ENCODE peak calls at places on chromosomes 11 and 22, in four cellular contexts. One of them, this sample, is unnamed.

GRCh38 chr11:118155781-118156530 is 3.3 kb upstream of the SCN4B start:
- DNase-seq in HepG2: no peak
- DNase-seq in Panc1: no peak
- DNase-seq in K562: no peak
- DNase-seq in this sample: no peak

GRCh38 chr11:69449320-69450063 is 32.0 kb upstream of the LINC01488 start:
- DNase-seq in Panc1: no peak
- DNase-seq in K562: peak
- DNase-seq in HepG2: peak
- DNase-seq in this sample: no peak

GRCh38 chr11:112748713-112749481 is 212.3 kb upstream of the NCAM1 start:
- DNase-seq in K562: no peak
- DNase-seq in Panc1: no peak
- DNase-seq in HepG2: no peak
- DNase-seq in this sample: no peak

GRCh38 chr11:3178349-3178748 is 13.2 kb upstream of the OSBPL5 start:
- DNase-seq in Panc1: no peak
- DNase-seq in HepG2: no peak
- DNase-seq in K562: no peak
- DNase-seq in this sample: no peak

GRCh38 chr11:71936825-71937224 is 8.0 kb downstream of the RNF121 start:
- DNase-seq in K562: no peak
- DNase-seq in HepG2: no peak
- DNase-seq in Panc1: no peak
- DNase-seq in this sample: peak

GRCh38 chr11:125489166-125489565 is 6.9 kb downstream of the FEZ1 start:
- DNase-seq in K562: no peak
- DNase-seq in Panc1: no peak
- DNase-seq in HepG2: no peak
- DNase-seq in this sample: no peak

GRCh38 chr22:39814899-39815298 is 78.7 kb downstream of the ENTHD1 start:
- DNase-seq in HepG2: no peak
- DNase-seq in K562: no peak
- DNase-seq in Panc1: no peak
- DNase-seq in this sample: no peak

GRCh38 chr11:120565436-120566155 is 54.0 kb downstream of the GRIK4 start:
- DNase-seq in Panc1: no peak
- DNase-seq in K562: no peak
- DNase-seq in HepG2: no peak
- DNase-seq in this sample: no peak

GRCh38 chr11:33515347-33515746 is 185.3 kb downstream of the C11orf91 start:
- DNase-seq in Panc1: no peak
- DNase-seq in K562: no peak
- DNase-seq in HepG2: no peak
- DNase-seq in this sample: no peak

GRCh38 chr11:88206746-88207145 is 31.5 kb upstream of the RAB38 start:
- DNase-seq in HepG2: no peak
- DNase-seq in Panc1: no peak
- DNase-seq in K562: no peak
- DNase-seq in this sample: no peak

GRCh38 chr22:46051646-46052045 is 74.7 kb upstream of the WNT7B start:
- DNase-seq in K562: no peak
- DNase-seq in Panc1: no peak
- DNase-seq in HepG2: no peak
- DNase-seq in this sample: no peak

GRCh38 chr11:75802913-75803820 is 11.8 kb upstream of the UVRAG start:
- DNase-seq in HepG2: peak
- DNase-seq in Panc1: peak
- DNase-seq in K562: peak
- DNase-seq in this sample: peak

GRCh38 chr11:87819141-87819540 is 356.1 kb downstream of the RAB38 start:
- DNase-seq in HepG2: no peak
- DNase-seq in K562: no peak
- DNase-seq in Panc1: no peak
- DNase-seq in this sample: no peak

GRCh38 chr11:111066861-111067260 is 178.7 kb upstream of the POU2AF2 start:
- DNase-seq in K562: no peak
- DNase-seq in Panc1: no peak
- DNase-seq in HepG2: no peak
- DNase-seq in this sample: no peak

GRCh38 chr22:45077286-45077685 is 67.5 kb upstream of the PHF21B start:
- DNase-seq in HepG2: no peak
- DNase-seq in K562: no peak
- DNase-seq in Panc1: no peak
- DNase-seq in this sample: no peak

GRCh38 chr11:58832246-58832645 is 12.3 kb downstream of the GLYATL2 start:
- DNase-seq in K562: no peak
- DNase-seq in Panc1: no peak
- DNase-seq in HepG2: no peak
- DNase-seq in this sample: no peak

GRCh38 chr22:43890901-43891331 is 897 bp downstream of the PNPLA5 start:
- DNase-seq in Panc1: no peak
- DNase-seq in K562: no peak
- DNase-seq in HepG2: no peak
- DNase-seq in this sample: no peak

GRCh38 chr11:15852179-15852578 is 504.2 kb downstream of the SOX6 start:
- DNase-seq in HepG2: peak
- DNase-seq in Panc1: no peak
- DNase-seq in K562: peak
- DNase-seq in this sample: peak

GRCh38 chr11:6027501-6027900 is 3.1 kb downstream of the OR56A1 start:
- DNase-seq in HepG2: no peak
- DNase-seq in K562: no peak
- DNase-seq in Panc1: no peak
- DNase-seq in this sample: no peak

GRCh38 chr11:6030658-6031057 is at the start of gene OR56A1:
- DNase-seq in Panc1: no peak
- DNase-seq in HepG2: no peak
- DNase-seq in K562: no peak
- DNase-seq in this sample: no peak
- TF ChIP-seq TCF7L2 in Panc1: no peak
- TF ChIP-seq TCF7L2 in HepG2: no peak
- TF ChIP-seq TCF7L2 in K562: no peak
- TF ChIP-seq TCF7L2 in this sample: no peak

DNA sequence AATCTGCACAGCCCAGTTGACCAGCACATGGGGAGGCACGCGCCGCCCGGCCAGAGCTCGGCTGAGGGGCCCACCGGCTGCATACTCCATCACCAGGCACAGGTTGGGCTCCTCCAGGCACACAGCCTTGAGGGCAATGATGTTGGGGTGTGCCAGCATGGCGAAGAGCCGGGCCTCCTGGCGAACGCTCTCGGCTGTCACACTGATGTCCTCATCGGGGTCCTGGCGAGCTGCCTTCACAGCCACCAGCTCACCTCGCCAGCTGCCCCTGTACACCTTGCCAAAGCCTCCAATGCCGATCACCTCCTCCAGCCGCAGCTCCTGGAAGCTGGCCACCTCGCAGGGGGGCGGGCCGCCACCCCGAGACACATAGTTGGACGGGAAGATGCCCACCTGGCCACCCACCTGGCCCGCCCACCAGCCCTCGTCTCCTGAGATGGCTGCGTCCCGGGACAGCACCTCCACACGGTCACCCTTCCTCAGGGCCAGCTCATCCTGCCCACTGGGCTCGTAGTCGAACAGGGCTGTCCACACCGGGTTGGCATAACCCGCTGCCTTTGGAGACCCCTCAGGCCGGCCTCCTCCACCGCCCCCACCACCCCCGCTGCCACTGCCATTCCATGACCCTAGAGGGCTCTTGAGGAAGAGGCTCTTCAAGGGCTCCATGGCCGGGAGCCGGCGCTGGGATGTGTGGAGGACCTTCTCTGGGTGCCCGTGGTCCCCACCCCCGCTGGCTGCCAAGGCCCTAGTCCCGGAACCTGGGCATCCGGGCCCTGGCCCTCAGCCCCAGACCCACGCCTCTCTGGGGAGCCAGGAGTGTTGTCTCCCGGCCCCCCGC is 711 bp downstream of the MAP3K11 start:
- DNase-seq in Panc1: no peak
- DNase-seq in HepG2: no peak
- DNase-seq in K562: no peak
- DNase-seq in this sample: no peak
- TF ChIP-seq TCF7L2 in Panc1: no peak
- TF ChIP-seq TCF7L2 in HepG2: no peak
- TF ChIP-seq TCF7L2 in K562: no peak
- TF ChIP-seq TCF7L2 in this sample: no peak

DNA sequence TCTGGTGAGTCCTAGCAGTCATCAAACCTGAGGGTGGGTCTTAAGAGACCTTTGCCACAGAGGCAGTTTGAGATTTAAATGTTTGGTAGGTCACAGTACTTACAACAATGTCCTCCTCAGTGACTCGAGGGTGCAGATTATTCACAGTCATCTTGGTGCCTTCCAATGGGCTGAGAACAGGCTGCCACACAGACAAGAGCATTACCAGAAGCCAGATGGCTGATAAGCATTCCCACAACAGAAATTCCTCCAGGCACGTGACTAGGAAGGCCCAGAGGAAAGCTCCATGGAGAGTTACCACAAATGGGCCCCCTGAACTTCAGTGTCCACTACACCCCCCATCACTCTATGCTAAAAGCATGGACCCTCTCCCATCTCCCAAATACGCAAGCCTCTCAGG is 19.2 kb downstream of the POLDIP3 start:
- DNase-seq in Panc1: no peak
- DNase-seq in K562: no peak
- DNase-seq in HepG2: no peak
- DNase-seq in this sample: no peak
- TF ChIP-seq TCF7L2 in Panc1: no peak
- TF ChIP-seq TCF7L2 in K562: no peak
- TF ChIP-seq TCF7L2 in HepG2: no peak
- TF ChIP-seq TCF7L2 in this sample: no peak

GRCh38 chr11:1750840-1751520 is 585 bp upstream of the IFITM10 start:
- DNase-seq in Panc1: no peak
- DNase-seq in K562: no peak
- DNase-seq in HepG2: no peak
- DNase-seq in this sample: no peak
- TF ChIP-seq TCF7L2 in Panc1: no peak
- TF ChIP-seq TCF7L2 in K562: no peak
- TF ChIP-seq TCF7L2 in HepG2: no peak
- TF ChIP-seq TCF7L2 in this sample: no peak

GRCh38 chr22:27088026-27088425 is 430.6 kb downstream of the MIAT start:
- DNase-seq in K562: no peak
- DNase-seq in Panc1: no peak
- DNase-seq in HepG2: no peak
- DNase-seq in this sample: no peak
- TF ChIP-seq TCF7L2 in K562: no peak
- TF ChIP-seq TCF7L2 in Panc1: no peak
- TF ChIP-seq TCF7L2 in HepG2: no peak
- TF ChIP-seq TCF7L2 in this sample: no peak

DNA sequence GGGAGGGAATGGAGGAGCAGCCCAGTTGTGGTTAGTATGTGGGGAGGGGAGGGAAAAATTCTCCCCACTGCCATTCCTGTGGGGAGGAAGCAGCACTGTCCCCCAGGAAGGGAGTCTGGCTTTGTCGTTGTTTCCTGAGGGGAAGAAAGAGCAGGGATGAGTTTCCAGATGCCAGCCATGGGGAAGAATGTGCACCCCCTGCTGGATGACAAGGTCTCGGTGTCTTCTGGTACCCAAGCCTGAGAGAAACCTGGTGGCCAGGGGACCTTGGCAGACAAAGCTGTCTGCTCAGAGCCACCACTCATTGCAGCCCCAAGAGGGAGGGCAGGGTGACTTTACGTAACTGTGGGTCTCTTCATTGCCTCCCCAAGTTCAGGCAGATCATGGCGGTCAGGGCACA is 81.3 kb upstream of the CD82 start:
- DNase-seq in K562: peak
- DNase-seq in Panc1: no peak
- DNase-seq in HepG2: peak
- DNase-seq in this sample: peak
- TF ChIP-seq TCF7L2 in K562: no peak
- TF ChIP-seq TCF7L2 in Panc1: no peak
- TF ChIP-seq TCF7L2 in HepG2: no peak
- TF ChIP-seq TCF7L2 in this sample: no peak

DNA sequence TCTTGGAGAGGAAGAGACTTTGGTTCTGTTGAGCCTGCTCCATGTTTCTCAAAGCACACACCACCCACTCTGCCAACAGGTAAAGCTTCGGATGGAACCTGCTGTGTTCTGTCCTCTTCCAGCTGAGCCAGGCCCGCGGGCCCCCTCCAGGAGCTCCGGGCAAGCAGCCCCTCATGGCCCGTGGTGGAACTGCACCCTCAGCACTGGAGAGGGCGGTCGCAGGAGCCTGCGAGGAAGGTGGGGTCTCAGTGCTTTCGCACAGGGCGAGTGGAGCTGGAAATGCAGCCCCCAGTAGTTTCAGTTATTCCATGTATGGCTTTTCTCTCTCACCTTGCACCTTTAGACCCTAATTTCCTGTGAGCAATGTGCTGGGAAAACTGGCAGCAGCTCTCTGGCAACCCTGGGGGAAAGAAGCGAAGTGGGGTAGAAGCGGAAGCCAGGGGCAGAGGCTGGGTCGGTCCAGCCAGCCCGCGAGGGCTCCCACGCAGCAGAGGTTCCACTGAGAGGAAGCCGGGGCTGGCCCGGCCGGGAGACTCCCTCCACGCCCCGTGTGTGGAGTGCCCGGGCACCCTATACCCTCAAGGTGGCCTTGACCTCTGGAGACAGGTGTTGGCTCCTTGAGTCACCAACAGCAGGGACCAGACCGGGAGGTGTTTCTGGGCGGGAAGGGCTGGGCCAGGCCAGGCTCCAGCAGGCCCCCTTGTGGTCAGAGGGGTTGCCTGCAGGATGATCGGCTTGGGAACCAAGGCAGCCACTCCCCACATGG is 119.9 kb upstream of the TMEM45B start:
- DNase-seq in HepG2: peak
- DNase-seq in Panc1: peak
- DNase-seq in K562: peak
- DNase-seq in this sample: peak
- TF ChIP-seq TCF7L2 in HepG2: no peak
- TF ChIP-seq TCF7L2 in Panc1: no peak
- TF ChIP-seq TCF7L2 in K562: no peak
- TF ChIP-seq TCF7L2 in this sample: no peak

This sample was measured in HCT116.